ENCODE peak calls at places on chromosomes 6 and 20, in seven cellular contexts. Z is OCI-LY7; F is WERI-Rb-1; U is left ventricle myocardium inferior; L is stomach; N is thoracic aorta; O is effector memory CD4-positive, alpha-beta T cell. H is an unnamed sample. For H3K36me3, the result is how much of the 10 kb centered on the place peaks cover.

GRCh38 chr20:15240801-15241200 is 903.4 kb upstream of the FLRT3 start:
- DNase-seq in Z (no peak), F (no peak), U (no peak), L (no peak), N (no peak), O (no peak), H (no peak)

GRCh38 chr6:6193221-6193745 is 127.2 kb downstream of the F13A1 start:
- DNase-seq in Z (no peak), F (no peak), U (no peak), L (no peak), N (no peak), O (no peak), H (no peak)

GRCh38 chr6:14070457-14070856 is 47.1 kb upstream of the CD83 start:
- DNase-seq in Z (no peak), F (no peak), U (no peak), L (no peak), N (no peak), O (no peak), H (no peak)

GRCh38 chr6:112691289-112691688 is 344.2 kb downstream of the RFPL4B start:
- DNase-seq in Z (no peak), F (no peak), U (no peak), L (no peak), N (no peak), O (no peak), H (no peak)

GRCh38 chr6:113833537-113833936 is 23.6 kb upstream of the MARCKS start:
- DNase-seq in Z (no peak), F (no peak), U (no peak), L (no peak), N (no peak), O (no peak), H (no peak)

GRCh38 chr6:168377856-168378832 is 58.6 kb upstream of the DACT2 start:
- DNase-seq in Z (no peak), F (no peak), U (no peak), L (no peak), N (no peak), O (no peak), H (no peak)

GRCh38 chr20:51153867-51154707 is 131.2 kb upstream of the KCNG1 start:
- DNase-seq in Z (no peak), F (no peak), U (no peak), L (no peak), N (no peak), O (no peak), H (no peak)

GRCh38 chr20:60851826-60852704 is 400.0 kb upstream of the CDH4 start:
- DNase-seq in Z (peak), F (peak), U (no peak), L (no peak), N (no peak), O (no peak), H (no peak)

GRCh38 chr6:28537065-28537464 is 11.4 kb downstream of the GPX5 start:
- DNase-seq in Z (no peak), F (no peak), U (no peak), L (no peak), N (no peak), O (no peak), H (no peak)

GRCh38 chr6:129500958-129501381 is 209.0 kb downstream of the ARHGAP18 start:
- DNase-seq in Z (peak), F (peak), U (no peak), L (no peak), N (no peak), O (no peak), H (no peak)
- H3K27ac ChIP-seq in Z (no peak), F (no peak), U (peak), L (no peak), N (no peak), O (no peak), H (no peak)

DNA sequence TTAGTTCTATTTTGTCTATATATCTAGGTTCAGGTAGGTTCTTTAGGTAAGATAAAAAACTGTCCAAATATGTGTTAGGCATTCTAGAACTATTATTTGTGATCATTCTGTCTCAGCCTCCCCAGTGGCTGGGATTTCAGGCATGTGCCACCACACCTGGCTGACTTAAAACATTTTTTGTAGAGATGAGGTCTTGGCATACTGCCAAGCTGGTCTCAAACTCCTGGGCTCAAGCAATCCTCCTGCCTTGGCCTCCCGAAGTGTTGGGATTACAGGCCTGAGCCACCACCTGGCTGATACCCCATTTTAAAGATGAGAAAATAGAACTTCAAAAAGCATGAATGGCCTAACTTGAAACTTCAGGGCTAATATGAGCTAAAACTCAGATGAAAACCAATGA is 33.9 kb downstream of the LHFPL5 start:
- DNase-seq in Z (no peak), F (no peak), U (no peak), L (no peak), N (no peak), O (no peak), H (no peak)
- H3K36me3 ChIP-seq in Z (half or more), F (half or more), U (half or more), L (half or more), N (under half), O (under half), H (under half)

GRCh38 chr20:57679113-57679512 is 30.7 kb downstream of the PMEPA1 start:
- DNase-seq in Z (peak), F (no peak), U (no peak), L (no peak), N (no peak), O (no peak), H (no peak)

GRCh38 chr20:57677323-57677982 is 32.4 kb downstream of the PMEPA1 start:
- DNase-seq in Z (no peak), F (no peak), U (no peak), L (no peak), N (no peak), O (no peak), H (no peak)

GRCh38 chr20:57676517-57677322 is 33.1 kb downstream of the PMEPA1 start:
- DNase-seq in Z (no peak), F (no peak), U (no peak), L (no peak), N (no peak), O (no peak), H (no peak)

GRCh38 chr20:57680131-57680716 is 29.6 kb downstream of the PMEPA1 start:
- DNase-seq in Z (peak), F (no peak), U (no peak), L (no peak), N (no peak), O (no peak), H (no peak)

GRCh38 chr20:57678340-57678739 is 31.5 kb downstream of the PMEPA1 start:
- DNase-seq in Z (peak), F (peak), U (no peak), L (no peak), N (no peak), O (no peak), H (no peak)
- H3K4me3 ChIP-seq in Z (peak), F (no peak), U (no peak), L (no peak), N (no peak), O (no peak), H (no peak)

DNA sequence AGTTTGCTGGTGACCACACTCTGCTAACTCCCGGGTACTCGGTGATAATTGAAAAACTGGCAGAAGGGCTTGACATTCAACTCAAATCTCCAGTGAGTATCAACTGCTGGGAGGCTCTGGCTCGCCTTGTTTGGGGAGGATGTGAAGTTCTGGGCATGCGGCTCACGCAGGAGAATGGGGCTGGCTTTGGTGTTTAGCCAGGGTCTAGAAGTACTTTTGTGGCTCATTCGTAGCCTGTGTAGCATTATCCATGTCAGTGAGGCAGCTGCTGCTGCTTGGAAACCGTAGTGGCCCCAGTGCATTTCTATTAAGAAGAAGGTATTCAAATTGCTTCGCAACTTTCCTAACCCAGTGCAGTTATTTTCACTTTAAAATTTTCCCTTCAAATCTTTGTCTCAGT is 52.2 kb downstream of the KDM1B start:
- DNase-seq in Z (no peak), F (no peak), U (no peak), L (no peak), N (no peak), O (no peak), H (no peak)
- H3K27ac ChIP-seq in Z (no peak), F (no peak), U (no peak), L (peak), N (no peak), O (no peak), H (no peak)